ENCODE peak calls at places on chromosomes 2 and 18, in five cellular contexts. G, Y, X, N and Z are unnamed samples.

GRCh38 chr2:138333677-138334076 is 167.9 kb upstream of the SPOPL start:
- DNase-seq in G (no peak), Y (no peak), X (no peak), N (no peak), Z (no peak)

GRCh38 chr2:9844036-9844483 is 786 bp downstream of the TAF1B start:
- DNase-seq in G (no peak), Y (no peak), X (no peak), N (no peak), Z (peak; percentile 37)

GRCh38 chr2:5915926-5916325 is 223.7 kb downstream of the SOX11 start:
- DNase-seq in G (no peak), Y (no peak), X (no peak), N (peak; percentile 47), Z (peak; percentile 56)

GRCh38 chr2:17539993-17540812 is at the start of gene VSNL1:
- DNase-seq in G (peak; percentile 84), Y (peak; percentile 96), X (peak; percentile 73), N (peak; percentile 91), Z (peak; percentile 76)

GRCh38 chr2:10161961-10162441 is 39.5 kb downstream of the RRM2 start:
- DNase-seq in G (no peak), Y (peak; percentile 36), X (no peak), N (no peak), Z (peak; percentile 42)

GRCh38 chr2:7118606-7119503 is 201.6 kb downstream of the RNF144A start:
- DNase-seq in G (no peak), Y (peak; percentile 73), X (no peak), N (no peak), Z (peak; percentile 50)

GRCh38 chr18:32425466-32425865 is 45.2 kb downstream of the GAREM1 start:
- DNase-seq in G (no peak), Y (no peak), X (no peak), N (no peak), Z (no peak)

GRCh38 chr2:191811807-191812602 is 34.9 kb downstream of the CAVIN2 start:
- DNase-seq in G (peak; percentile 73), Y (peak; percentile 54), X (peak; percentile 33), N (peak; percentile 59), Z (peak; percentile 77)

GRCh38 chr2:29601872-29602271 is 319.5 kb downstream of the ALK start:
- DNase-seq in G (no peak), Y (no peak), X (no peak), N (no peak), Z (no peak)

GRCh38 chr18:39462436-39462835 is 1896.8 kb upstream of the CELF4 start:
- DNase-seq in G (no peak), Y (no peak), X (no peak), N (no peak), Z (no peak)

GRCh38 chr2:140567734-140568133 is 1563.1 kb downstream of the LRP1B start:
- DNase-seq in G (no peak), Y (no peak), X (no peak), N (no peak), Z (no peak)

GRCh38 chr2:161223139-161223732 is 63.0 kb downstream of the TANK start:
- DNase-seq in G (no peak), Y (no peak), X (no peak), N (no peak), Z (no peak)

GRCh38 chr18:74951165-74951760 is 257.7 kb downstream of the PTGR3 start:
- DNase-seq in G (no peak), Y (no peak), X (no peak), N (peak; percentile 63), Z (peak; percentile 62)

GRCh38 chr2:133755515-133756311 is 187.4 kb upstream of the NCKAP5 start:
- DNase-seq in G (peak; percentile 73), Y (no peak), X (no peak), N (no peak), Z (peak; percentile 63)

GRCh38 chr18:8705280-8705940 is at the start of gene MTCL1:
- DNase-seq in G (peak; percentile 68), Y (peak; percentile 89), X (peak; percentile 25), N (peak; percentile 39), Z (peak; percentile 50)

GRCh38 chr2:11811036-11811654 is 64.7 kb downstream of the LPIN1 start:
- DNase-seq in G (no peak), Y (no peak), X (no peak), N (no peak), Z (no peak)

GRCh38 chr2:230411484-230412368 is 4.3 kb upstream of the SP100 start:
- DNase-seq in G (peak; percentile 80), Y (peak; percentile 85), X (peak; percentile 65), N (peak; percentile 56), Z (peak; percentile 48)

DNA sequence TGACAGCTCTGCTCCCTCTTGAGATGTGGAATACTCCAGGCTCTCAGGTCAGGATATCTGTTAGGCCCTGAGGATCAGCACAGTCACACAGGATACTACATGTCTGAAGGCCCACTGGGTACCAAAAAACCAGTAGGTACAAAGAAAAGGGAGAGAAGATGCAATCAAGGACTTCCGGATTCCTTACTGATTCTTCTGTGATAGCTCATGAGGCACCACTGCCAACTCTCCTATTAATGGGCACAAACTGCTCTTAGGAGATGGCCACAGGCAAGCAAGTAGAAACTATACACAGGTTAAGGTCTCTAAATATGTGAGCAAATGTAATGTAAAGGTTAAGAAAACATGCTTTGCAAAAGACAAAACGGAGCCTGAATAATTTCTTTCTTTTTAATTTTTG is 3.5 kb downstream of the TMEM127 start:
- DNase-seq in G (no peak), Y (no peak), X (no peak), N (no peak), Z (no peak)
- H3K36me3 ChIP-seq in G (no peaks in the 10 kb centered on the region), Y (peaks cover 14% of the 10 kb centered on the region), X (peaks cover 25% of the 10 kb centered on the region), N (no peaks in the 10 kb centered on the region), Z (no peaks in the 10 kb centered on the region)

GRCh38 chr2:217000406-217000805 is 140.5 kb upstream of the TNP1 start:
- DNase-seq in G (no peak), Y (no peak), X (no peak), N (no peak), Z (no peak)
- TF ChIP-seq CTCF in G (no peak), Y (no peak), X (peak; percentile 9), N (no peak), Z (no peak)

DNA sequence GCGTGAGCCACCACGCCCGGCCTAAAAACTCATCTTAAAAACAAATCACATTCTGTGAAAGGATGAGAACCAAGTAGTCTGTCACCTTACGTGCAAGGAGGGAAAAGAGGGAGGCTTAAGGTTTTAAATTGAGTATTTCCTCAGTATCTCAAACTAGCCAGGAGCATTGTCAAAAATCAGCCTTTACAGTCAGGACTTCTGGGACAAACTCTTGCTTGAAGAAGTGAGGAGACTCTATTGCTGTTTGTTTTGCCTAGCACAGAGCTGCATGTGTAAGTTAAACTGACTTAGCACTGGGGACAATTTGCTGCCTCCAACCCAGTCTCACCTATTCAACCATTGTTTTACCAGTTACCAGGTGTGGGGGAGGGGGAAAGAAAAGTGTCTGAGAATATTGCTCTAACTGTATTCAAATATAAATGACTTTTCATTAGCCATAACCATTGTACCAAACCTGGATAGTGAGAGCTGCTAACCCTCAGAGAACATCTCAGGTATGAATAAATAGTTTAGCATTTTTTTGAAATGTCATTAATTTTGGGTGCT is 3.6 kb downstream of the INO80D start:
- DNase-seq in G (no peak), Y (no peak), X (no peak), N (no peak), Z (no peak)
- H3K4me3 ChIP-seq in G (no peak overlapping the region), Y (no peak overlapping the region), X (no peak overlapping the region), N (no peak overlapping the region), Z (no peak overlapping the region)

DNA sequence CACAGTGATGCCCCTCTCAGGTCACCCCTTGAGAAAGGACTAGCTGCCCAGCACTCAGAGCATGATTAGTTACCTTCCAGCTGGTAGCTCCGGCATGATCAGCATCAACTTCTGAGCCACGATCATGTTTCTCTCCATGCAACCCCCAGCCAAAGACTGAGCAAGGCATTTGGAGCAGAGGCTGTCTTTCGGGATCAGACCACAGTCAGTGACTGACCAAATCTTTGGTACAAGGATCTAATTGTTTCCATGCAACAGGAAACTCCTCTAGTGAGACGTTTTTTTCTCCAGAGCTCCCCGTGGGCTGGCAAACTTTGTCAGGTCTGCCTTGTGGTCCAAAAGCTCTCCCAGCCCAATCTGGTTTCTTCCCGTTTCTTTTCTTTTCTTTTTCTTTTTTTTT is 244.3 kb downstream of the METTL4 start:
- DNase-seq in G (no peak), Y (no peak), X (no peak), N (no peak), Z (no peak)
- H3K36me3 ChIP-seq in G (no peaks in the 10 kb centered on the region), Y (no peaks in the 10 kb centered on the region), X (no peaks in the 10 kb centered on the region), N (no peaks in the 10 kb centered on the region), Z (no peaks in the 10 kb centered on the region)

DNA sequence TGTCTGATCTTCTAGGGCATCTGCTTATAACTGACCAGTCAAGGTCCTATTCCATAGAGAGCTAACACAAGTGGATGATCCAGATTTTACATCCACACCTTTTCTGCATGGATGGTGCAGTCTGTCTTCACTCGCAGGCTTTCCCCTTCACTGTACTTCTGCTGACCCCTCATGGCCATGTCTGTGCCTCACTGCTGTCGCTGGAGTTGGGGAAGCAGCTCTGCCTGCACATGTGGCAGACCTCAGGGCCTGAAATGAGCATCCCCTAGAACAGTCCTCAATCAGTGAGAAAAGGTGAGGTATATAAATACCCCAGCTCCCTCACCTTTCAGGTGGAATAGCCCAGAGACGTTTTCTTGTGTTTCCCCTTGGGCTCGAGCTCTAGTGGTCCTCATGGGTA is 233.8 kb downstream of the ANKRD36B start:
- DNase-seq in G (no peak), Y (peak; percentile 5), X (no peak), N (no peak), Z (no peak)
- TF ChIP-seq CTCF in G (no peak), Y (no peak), X (no peak), N (no peak), Z (no peak)

GRCh38 chr2:224343226-224343625 is 58.7 kb downstream of the FAM124B start:
- DNase-seq in G (no peak), Y (no peak), X (no peak), N (no peak), Z (no peak)

GRCh38 chr2:224347181-224348051 is 54.5 kb downstream of the FAM124B start:
- DNase-seq in G (no peak), Y (no peak), X (no peak), N (no peak), Z (no peak)

GRCh38 chr2:224350703-224351102 is 51.2 kb downstream of the FAM124B start:
- DNase-seq in G (no peak), Y (no peak), X (no peak), N (no peak), Z (no peak)

GRCh38 chr2:224345492-224345891 is 56.4 kb downstream of the FAM124B start:
- DNase-seq in G (no peak), Y (no peak), X (no peak), N (no peak), Z (no peak)
- H3K4me3 ChIP-seq in G (no peak overlapping the region), Y (no peak overlapping the region), X (no peak overlapping the region), N (no peak overlapping the region), Z (no peak overlapping the region)

GRCh38 chr2:173415663-173416469 is 61.2 kb downstream of the CDCA7 start:
- DNase-seq in G (no peak), Y (no peak), X (no peak), N (no peak), Z (no peak)

GRCh38 chr2:173417341-173417740 is 62.7 kb downstream of the CDCA7 start:
- DNase-seq in G (no peak), Y (no peak), X (no peak), N (no peak), Z (no peak)

GRCh38 chr2:173419506-173419905 is 64.8 kb downstream of the CDCA7 start:
- DNase-seq in G (no peak), Y (no peak), X (no peak), N (no peak), Z (no peak)

GRCh38 chr2:173414823-173415322 is 60.2 kb downstream of the CDCA7 start:
- DNase-seq in G (no peak), Y (no peak), X (no peak), N (no peak), Z (no peak)

GRCh38 chr2:173417801-173418200 is 63.1 kb downstream of the CDCA7 start:
- DNase-seq in G (no peak), Y (no peak), X (no peak), N (no peak), Z (no peak)
- H3K36me3 ChIP-seq in G (no peaks in the 10 kb centered on the region), Y (no peaks in the 10 kb centered on the region), X (no peaks in the 10 kb centered on the region), N (no peaks in the 10 kb centered on the region), Z (no peaks in the 10 kb centered on the region)

GRCh38 chr2:237685408-237685807 is 58.0 kb downstream of the LRRFIP1 start:
- DNase-seq in G (peak; percentile 40), Y (no peak), X (no peak), N (no peak), Z (no peak)
- TF ChIP-seq CTCF in G (no peak), Y (peak; percentile 52), X (peak; percentile 27), N (no peak), Z (no peak)